ENCODE peak calls at places on chromosomes 4 and X, in nine cellular contexts. P, E, N, Z, T, A, F, G and J are unnamed samples.

GRCh38 chrX:46873746-46874145 is 36.9 kb downstream of the RP2 start:
- DNase-seq in G (no peak), T (peak; percentile 27), P (no peak), A (no peak), N (no peak), E (no peak), Z (no peak), F (no peak), J (no peak)

GRCh38 chr4:80462537-80463207 is 127.1 kb downstream of the CFAP299 start:
- DNase-seq in F (no peak), A (no peak), T (no peak), P (no peak), Z (no peak), N (no peak), G (no peak), E (no peak), J (no peak)

GRCh38 chrX:9464435-9465371 is at the start of gene TBL1X:
- DNase-seq in T (peak; percentile 28), A (peak; percentile 74), P (peak; percentile 63), E (peak; percentile 62), F (peak; percentile 58), N (peak; percentile 34), G (peak; percentile 47), Z (peak; percentile 67), J (peak; percentile 28)

GRCh38 chr4:157246959-157247358 is 26.4 kb downstream of the GRIA2 start:
- DNase-seq in F (no peak), N (no peak), A (no peak), G (no peak), Z (no peak), T (no peak), P (no peak), E (no peak), J (no peak)

GRCh38 chr4:16139066-16139945 is 55.5 kb upstream of the PROM1 start:
- DNase-seq in G (no peak), A (peak; percentile 50), Z (no peak), T (no peak), F (no peak), E (no peak), N (no peak), P (no peak), J (no peak)

GRCh38 chr4:73603854-73604584 is 16.2 kb downstream of the RASSF6 start:
- DNase-seq in A (no peak), F (no peak), G (no peak), Z (no peak), T (no peak), E (no peak), P (peak; percentile 44), N (no peak), J (no peak)

GRCh38 chr4:78056265-78057129 is 626 bp upstream of the FRAS1 start:
- DNase-seq in G (peak; percentile 84), Z (peak; percentile 92), F (peak; percentile 63), N (peak; percentile 90), P (peak; percentile 80), A (peak; percentile 90), T (peak; percentile 75), E (peak; percentile 24), J (no peak)

GRCh38 chr4:13881880-13882279 is 254.4 kb upstream of the BOD1L1 start:
- DNase-seq in E (no peak), G (no peak), N (no peak), A (no peak), P (no peak), Z (no peak), T (no peak), F (no peak), J (no peak)

GRCh38 chr4:785332-786073 is 40.4 kb downstream of the CPLX1 start:
- DNase-seq in P (no peak), F (no peak), N (peak; percentile 77), T (no peak), G (no peak), A (peak; percentile 63), E (no peak), Z (no peak), J (no peak)

GRCh38 chrX:151765026-151765425 is 30.5 kb downstream of the CNGA2 start:
- DNase-seq in G (no peak), P (no peak), Z (no peak), N (no peak), E (no peak), T (no peak), A (no peak), F (no peak), J (no peak)

GRCh38 chr4:4787421-4787820 is 72.0 kb upstream of the MSX1 start:
- DNase-seq in F (no peak), A (no peak), Z (no peak), N (no peak), E (no peak), T (no peak), G (no peak), P (no peak), J (no peak)

GRCh38 chr4:76758290-76758882 is 139.6 kb downstream of the SOWAHB start:
- DNase-seq in E (no peak), F (no peak), P (peak; percentile 45), G (peak; percentile 35), T (peak; percentile 71), N (no peak), A (no peak), Z (peak; percentile 70), J (no peak)

GRCh38 chrX:2500091-2500680 is 590 bp downstream of the DHRSX start:
- DNase-seq in Z (peak; percentile 52), N (peak; percentile 57), F (peak; percentile 61), E (peak; percentile 44), P (peak; percentile 73), G (peak; percentile 43), T (peak; percentile 66), A (no peak), J (no peak)

GRCh38 chr4:17636696-17637351 is 22.4 kb downstream of the MED28 start:
- DNase-seq in G (peak; percentile 67), A (peak; percentile 84), T (peak; percentile 54), P (peak; percentile 63), F (peak; percentile 83), E (peak; percentile 83), N (peak; percentile 86), Z (peak; percentile 74), J (peak; percentile 56)

GRCh38 chr4:11354531-11354930 is 74.2 kb downstream of the HS3ST1 start:
- DNase-seq in F (no peak), P (no peak), E (no peak), N (no peak), T (no peak), G (no peak), A (no peak), Z (no peak), J (no peak)

GRCh38 chr4:85964298-85964697 is 395.6 kb downstream of the MAPK10 start:
- DNase-seq in G (no peak), F (no peak), Z (no peak), N (no peak), E (no peak), T (peak; percentile 5), A (no peak), P (peak; percentile 23), J (no peak)

GRCh38 chr4:125389713-125390112 is 75.0 kb downstream of the FAT4 start:
- DNase-seq in T (peak; percentile 98), E (no peak), Z (peak; percentile 83), A (no peak), N (no peak), G (no peak), P (peak; percentile 16), F (no peak), J (no peak)

GRCh38 chr4:153555730-153556440 is 89.7 kb downstream of the TMEM131L start:
- DNase-seq in A (peak; percentile 86), F (no peak), T (peak; percentile 87), Z (peak; percentile 34), G (peak; percentile 89), N (no peak), E (no peak), P (no peak), J (no peak)

GRCh38 chrX:120336899-120337298 is 25.0 kb upstream of the ATP1B4 start:
- DNase-seq in F (no peak), G (no peak), N (no peak), E (no peak), T (no peak), A (no peak), Z (no peak), P (no peak), J (no peak)
- H3K9me3 ChIP-seq in F (peaks cover 11% of the 10 kb centered on the region), G (no peaks in the 10 kb centered on the region), N (peaks cover 24% of the 10 kb centered on the region), E (peaks cover 13% of the 10 kb centered on the region), T (no peaks in the 10 kb centered on the region), A (no peaks in the 10 kb centered on the region), Z (no peaks in the 10 kb centered on the region), P (peaks cover 6% of the 10 kb centered on the region), J (peaks cover 3% of the 10 kb centered on the region)

GRCh38 chrX:142095816-142096215 is 109.3 kb downstream of the MAGEC2 start:
- DNase-seq in P (no peak), E (no peak), T (peak; percentile 4), F (no peak), G (no peak), A (no peak), N (no peak), Z (no peak), J (no peak)
- H3K9me3 ChIP-seq in P (no peaks in the 10 kb centered on the region), E (no peaks in the 10 kb centered on the region), T (no peaks in the 10 kb centered on the region), F (no peaks in the 10 kb centered on the region), G (no peaks in the 10 kb centered on the region), A (no peaks in the 10 kb centered on the region), N (peaks cover 7% of the 10 kb centered on the region), Z (no peaks in the 10 kb centered on the region), J (no peaks in the 10 kb centered on the region)

GRCh38 chr4:52510939-52511583 is 148.0 kb downstream of the USP46 start:
- DNase-seq in A (no peak), T (no peak), Z (no peak), N (no peak), F (no peak), P (no peak), G (no peak), E (no peak), J (no peak)

GRCh38 chr4:52512291-52512690 is 146.8 kb downstream of the USP46 start:
- DNase-seq in T (no peak), F (no peak), Z (no peak), A (no peak), G (no peak), N (no peak), E (no peak), P (no peak), J (no peak)

GRCh38 chr4:52511825-52512224 is 147.3 kb downstream of the USP46 start:
- DNase-seq in Z (no peak), N (no peak), P (no peak), F (no peak), G (no peak), T (no peak), A (no peak), E (no peak), J (no peak)

GRCh38 chr4:52507774-52508173 is 151.3 kb downstream of the USP46 start:
- DNase-seq in N (no peak), E (no peak), F (no peak), P (no peak), A (no peak), Z (no peak), G (peak; percentile 56), T (no peak), J (no peak)
- H3K9me3 ChIP-seq in N (no peaks in the 10 kb centered on the region), E (no peaks in the 10 kb centered on the region), F (no peaks in the 10 kb centered on the region), P (no peaks in the 10 kb centered on the region), A (no peaks in the 10 kb centered on the region), Z (no peaks in the 10 kb centered on the region), G (no peaks in the 10 kb centered on the region), T (no peaks in the 10 kb centered on the region), J (no peaks in the 10 kb centered on the region)

DNA sequence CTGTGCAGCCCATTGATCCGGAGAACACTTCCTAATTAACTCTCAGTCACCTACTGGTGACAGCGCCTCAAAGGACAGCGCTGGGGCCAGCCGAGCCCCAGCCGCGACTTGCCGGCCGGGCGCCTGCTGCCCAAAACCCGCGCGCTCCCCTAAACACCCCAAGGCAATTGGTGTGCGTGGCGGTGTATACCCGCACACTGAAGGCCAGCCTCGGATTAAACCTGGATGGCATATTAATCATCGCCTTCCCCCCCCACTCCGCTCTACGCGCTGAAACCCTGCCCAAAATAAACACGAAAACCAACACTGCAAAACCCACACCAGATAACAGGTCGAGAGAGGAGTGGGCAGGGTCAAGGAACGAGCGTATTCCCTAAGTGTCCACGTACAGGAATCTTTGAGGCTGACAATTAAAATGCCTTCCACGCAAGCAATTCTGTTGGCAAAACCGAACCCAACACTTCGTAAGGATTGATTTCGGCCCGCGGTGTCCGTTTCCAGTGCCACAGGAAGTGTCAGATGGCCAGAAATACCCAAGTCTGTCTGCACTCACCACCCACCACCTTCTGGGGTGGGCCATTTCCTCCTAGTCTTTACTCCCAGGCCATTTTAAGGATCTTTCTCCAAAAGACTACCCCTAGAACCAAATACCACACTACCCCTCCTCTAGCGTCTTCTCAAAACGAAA is 2.7 kb downstream of the BCOR start:
- DNase-seq in G (no peak), A (no peak), E (no peak), P (no peak), F (no peak), T (no peak), Z (peak; percentile 32), N (peak; percentile 36), J (no peak)
- H3K9me3 ChIP-seq in G (no peaks in the 10 kb centered on the region), A (no peaks in the 10 kb centered on the region), E (peaks cover 21% of the 10 kb centered on the region), P (no peaks in the 10 kb centered on the region), F (no peaks in the 10 kb centered on the region), T (no peaks in the 10 kb centered on the region), Z (no peaks in the 10 kb centered on the region), N (no peaks in the 10 kb centered on the region), J (no peaks in the 10 kb centered on the region)